ENCODE peak calls at places on chromosomes 16 and 17, in nine cellular contexts. R is adipocyte, K is A549, U is MM.1S, T is psoas muscle, Q is adrenal gland, V is tibial artery, M is left lung, O is transverse colon. G is an unnamed sample.
A peak's percentile ranks its signal among the peaks of the same experiment; 100 is the strongest.

GRCh38 chr17:37754363-37754762 is 9.5 kb upstream of the HNF1B start:
- DNase-seq in R (no peak), K (no peak), U (no peak), T (no peak), Q (no peak), V (no peak), M (no peak), O (no peak), G (no peak)

GRCh38 chr17:9575381-9576072 is at the start of gene STX8:
- DNase-seq in R (peak; percentile 89), K (peak; percentile 94), U (peak; percentile 85), T (peak; percentile 94), Q (peak; percentile 94), V (peak; percentile 94), M (peak; percentile 92), O (peak; percentile 94), G (peak; percentile 94)

GRCh38 chr17:50863221-50863843 is 2.8 kb downstream of the TOB1 start:
- DNase-seq in R (peak; percentile 54), K (peak; percentile 81), U (peak; percentile 38), T (no peak), Q (peak; percentile 70), V (no peak), M (peak; percentile 58), O (peak; percentile 71), G (peak; percentile 44)

GRCh38 chr17:82603981-82604448 is 44.2 kb downstream of the WDR45B start:
- DNase-seq in R (no peak), K (no peak), U (no peak), T (no peak), Q (peak; percentile 66), V (peak; percentile 83), M (peak; percentile 92), O (peak; percentile 74), G (no peak)

GRCh38 chr16:86307518-86307903 is 202.8 kb upstream of the FOXF1 start:
- DNase-seq in R (peak; percentile 79), K (peak; percentile 60), U (no peak), T (no peak), Q (no peak), V (no peak), M (no peak), O (no peak), G (peak; percentile 85)

GRCh38 chr17:43584666-43585102 is 38.5 kb upstream of the ETV4 start:
- DNase-seq in R (peak; percentile 41), K (no peak), U (no peak), T (no peak), Q (no peak), V (no peak), M (no peak), O (no peak), G (peak; percentile 73)

GRCh38 chr17:7912927-7913524 is 3.1 kb downstream of the RNF227 start:
- DNase-seq in R (peak; percentile 71), K (peak; percentile 93), U (peak; percentile 83), T (no peak), Q (no peak), V (no peak), M (no peak), O (no peak), G (peak; percentile 83)

GRCh38 chr17:60901222-60901621 is 223.6 kb downstream of the BCAS3 start:
- DNase-seq in R (peak; percentile 43), K (no peak), U (no peak), T (no peak), Q (no peak), V (no peak), M (no peak), O (no peak), G (peak; percentile 16)

GRCh38 chr16:89114159-89114981 is 20.7 kb downstream of the ACSF3 start:
- DNase-seq in R (no peak), K (no peak), U (no peak), T (peak; percentile 11), Q (no peak), V (no peak), M (peak; percentile 34), O (peak; percentile 6), G (no peak)

GRCh38 chr17:43366809-43367587 is 31.8 kb upstream of the ARL4D start:
- DNase-seq in R (peak; percentile 24), K (no peak), U (no peak), T (peak; percentile 20), Q (peak; percentile 25), V (no peak), M (no peak), O (no peak), G (peak; percentile 52)

GRCh38 chr17:57207396-57207795 is 48.9 kb upstream of the MSI2 start:
- DNase-seq in R (no peak), K (no peak), U (no peak), T (no peak), Q (no peak), V (no peak), M (no peak), O (no peak), G (no peak)

GRCh38 chr16:53605979-53606378 is 97.7 kb downstream of the RPGRIP1L start:
- DNase-seq in R (peak; percentile 66), K (no peak), U (no peak), T (no peak), Q (no peak), V (no peak), M (no peak), O (no peak), G (no peak)

GRCh38 chr17:39069114-39069756 is 82.2 kb downstream of the PLXDC1 start:
- DNase-seq in R (peak; percentile 80), K (peak; percentile 58), U (peak; percentile 39), T (no peak), Q (peak; percentile 26), V (no peak), M (no peak), O (no peak), G (peak; percentile 49)

GRCh38 chr17:72515291-72516065 is 394.7 kb downstream of the SOX9 start:
- DNase-seq in R (no peak), K (no peak), U (no peak), T (no peak), Q (no peak), V (no peak), M (no peak), O (no peak), G (peak; percentile 34)
- H3K4me3 ChIP-seq in R (peak overlapping the region; percentile 26), K (no peak overlapping the region), U (no peak overlapping the region), T (no peak overlapping the region), Q (no peak overlapping the region), V (no peak overlapping the region), M (no peak overlapping the region), O (no peak overlapping the region), G (no peak overlapping the region)

DNA sequence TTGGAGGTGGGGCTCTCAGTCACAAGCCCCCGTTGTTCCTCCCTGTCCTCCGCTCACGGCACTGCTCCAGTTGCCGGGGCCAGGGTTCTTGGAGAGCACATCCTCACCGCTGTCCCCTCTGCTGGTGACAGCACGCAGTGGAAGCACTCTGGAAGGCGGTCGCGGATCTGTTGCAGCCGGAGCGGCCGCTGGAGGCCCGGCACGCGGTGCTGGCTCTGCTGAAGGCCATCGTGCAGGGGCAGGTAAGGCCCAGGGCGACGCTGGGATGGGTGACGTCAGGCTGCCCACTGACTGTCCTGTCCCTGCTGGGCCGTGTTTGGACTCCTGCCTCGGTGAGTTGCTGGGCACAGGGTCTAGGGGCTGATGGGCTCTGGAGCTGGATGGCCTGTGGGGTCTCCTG is 5.4 kb downstream of the TSC2 start:
- DNase-seq in R (no peak), K (no peak), U (no peak), T (no peak), Q (no peak), V (no peak), M (no peak), O (no peak), G (no peak)
- H3K4me3 ChIP-seq in R (no peak overlapping the region), K (no peak overlapping the region), U (no peak overlapping the region), T (no peak overlapping the region), Q (no peak overlapping the region), V (no peak overlapping the region), M (no peak overlapping the region), O (no peak overlapping the region), G (no peak overlapping the region)

DNA sequence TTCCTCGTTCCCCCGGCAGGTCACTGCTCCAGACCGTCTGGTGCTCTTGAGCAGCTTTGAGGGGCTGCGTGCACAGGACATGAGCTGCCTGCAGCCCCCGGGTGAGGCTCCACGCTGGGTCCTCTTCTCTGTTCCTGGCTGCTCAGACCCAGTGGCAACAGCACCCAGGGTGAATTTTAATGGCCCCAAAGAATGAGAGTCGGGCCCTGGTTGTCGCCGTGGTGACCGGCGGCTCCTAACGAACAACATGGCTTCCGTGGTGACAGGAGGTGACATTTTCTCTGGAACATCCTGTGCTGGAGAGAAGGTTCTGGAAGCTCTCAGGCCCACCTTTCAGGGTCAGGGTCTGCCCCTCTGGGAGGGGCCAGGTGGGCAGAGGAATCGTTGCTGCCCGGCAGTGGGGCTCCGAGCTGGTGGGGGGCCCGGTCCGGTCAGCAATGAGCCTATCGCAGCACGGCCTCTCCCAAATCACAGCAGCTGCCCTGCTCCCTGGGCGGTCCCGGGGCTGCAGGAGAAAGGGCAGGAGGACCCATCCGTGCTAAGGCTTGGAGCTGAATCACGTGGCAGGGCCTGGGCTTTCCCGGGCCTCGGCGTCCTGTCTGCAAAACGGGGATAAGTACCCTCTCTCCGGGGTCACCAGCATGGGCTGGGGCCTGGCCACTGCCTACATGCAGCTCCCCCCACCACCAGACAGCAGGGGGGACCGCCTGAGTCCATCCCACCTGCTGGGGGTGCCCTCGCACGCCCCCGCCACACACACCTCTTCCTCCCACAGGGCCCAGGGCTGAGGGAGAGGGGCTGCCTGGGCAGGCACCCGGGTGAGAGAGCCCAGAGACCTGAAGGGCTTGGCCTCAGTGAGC is 3.4 kb upstream of the C1QTNF8 start:
- DNase-seq in R (no peak), K (no peak), U (no peak), T (no peak), Q (no peak), V (no peak), M (no peak), O (no peak), G (no peak)
- H3K4me3 ChIP-seq in R (no peak overlapping the region), K (no peak overlapping the region), U (no peak overlapping the region), T (no peak overlapping the region), Q (no peak overlapping the region), V (no peak overlapping the region), M (no peak overlapping the region), O (no peak overlapping the region), G (no peak overlapping the region)

DNA sequence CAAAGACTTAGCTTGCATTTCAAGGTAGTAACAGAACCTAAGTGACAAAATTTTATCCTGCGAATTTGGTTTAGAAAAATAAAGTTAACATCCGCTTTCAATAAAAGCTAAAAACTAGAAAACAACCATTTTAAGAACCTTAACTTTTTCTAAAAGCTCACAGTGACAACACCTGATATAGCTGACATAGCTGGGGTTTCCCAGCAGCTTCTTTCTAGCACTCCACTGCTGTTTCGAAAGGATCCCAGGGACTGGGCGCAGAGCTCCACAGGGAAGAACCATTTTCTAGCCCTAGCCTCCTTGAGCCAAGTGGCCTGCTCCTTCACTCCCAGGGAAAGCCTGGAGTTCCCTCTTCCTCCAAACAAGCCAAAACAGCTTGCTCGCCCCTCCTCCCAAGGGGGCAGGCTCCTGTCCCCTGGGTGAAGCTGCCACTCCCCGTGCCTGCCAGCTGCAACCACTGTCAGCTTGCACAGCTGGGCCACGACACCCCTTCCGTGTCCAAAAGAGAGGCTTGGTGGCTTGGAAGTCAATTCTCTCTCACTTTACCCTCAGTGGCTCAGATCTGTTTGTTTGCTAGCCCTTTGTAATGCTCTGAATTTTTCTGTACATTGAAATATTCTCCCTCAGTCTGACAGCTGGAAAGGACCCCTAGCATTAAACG is 59.8 kb downstream of the CYTH1 start:
- DNase-seq in R (no peak), K (no peak), U (peak; percentile 83), T (no peak), Q (no peak), V (no peak), M (peak; percentile 59), O (peak; percentile 63), G (no peak)
- H3K4me3 ChIP-seq in R (no peak overlapping the region), K (no peak overlapping the region), U (peak overlapping the region; percentile 70), T (peak overlapping the region; percentile 54), Q (no peak overlapping the region), V (peak overlapping the region; percentile 35), M (no peak overlapping the region), O (peak overlapping the region; percentile 46), G (no peak overlapping the region)